ENCODE peak calls at places on chromosome 22, in eight cellular contexts. L is psoas muscle, U is HT-29, B is EL, R is AML-193, N is ACHN, Z is astrocyte of the spinal cord, M is T-helper 9 cell. A is an unnamed sample.

GRCh38 chr22:38075105-38075825 is 8.7 kb downstream of the SLC16A8 start:
- DNase-seq in L (peak), U (no peak), B (no peak), R (no peak), N (no peak), Z (no peak), M (no peak), A (no peak)

GRCh38 chr22:22573047-22573889 is 14.2 kb upstream of the PRAME start:
- DNase-seq in L (no peak), U (no peak), B (no peak), R (no peak), N (no peak), Z (no peak), M (no peak), A (no peak)

GRCh38 chr22:48576333-48577013 is 1251.2 kb downstream of the BRD1 start:
- DNase-seq in L (no peak), U (no peak), B (no peak), R (no peak), N (no peak), Z (no peak), M (no peak), A (no peak)

GRCh38 chr22:28815101-28815500 is 14.7 kb upstream of the XBP1 start:
- DNase-seq in L (no peak), U (no peak), B (no peak), R (no peak), N (no peak), Z (no peak), M (no peak), A (no peak)

GRCh38 chr22:40044870-40045834 is 50.4 kb downstream of the FAM83F start:
- DNase-seq in L (peak), U (peak), B (peak), R (peak), N (peak), Z (peak), M (peak), A (peak)

GRCh38 chr22:32618461-32619140 is 144.0 kb downstream of the FBXO7 start:
- DNase-seq in L (peak), U (no peak), B (no peak), R (no peak), N (no peak), Z (no peak), M (no peak), A (no peak)

GRCh38 chr22:50531546-50532352 is 1.9 kb upstream of the TYMP start:
- DNase-seq in L (peak), U (peak), B (peak), R (no peak), N (peak), Z (peak), M (peak), A (peak)

GRCh38 chr22:44666207-44666585 is 35.8 kb upstream of the PRR5 start:
- DNase-seq in L (no peak), U (no peak), B (no peak), R (no peak), N (no peak), Z (no peak), M (no peak), A (no peak)

GRCh38 chr22:30564766-30565118 is 9.7 kb downstream of the GAL3ST1 start:
- DNase-seq in L (no peak), U (no peak), B (no peak), R (no peak), N (peak), Z (no peak), M (no peak), A (no peak)

GRCh38 chr22:27107005-27107404 is 449.6 kb downstream of the MIAT start:
- DNase-seq in L (no peak), U (no peak), B (no peak), R (no peak), N (no peak), Z (no peak), M (no peak), A (no peak)

GRCh38 chr22:41563051-41563711 is 2.4 kb downstream of the CSDC2 start:
- DNase-seq in L (no peak), U (no peak), B (peak), R (no peak), N (peak), Z (peak), M (no peak), A (peak)

GRCh38 chr22:26589367-26589844 is 526 bp downstream of the TPST2 start:
- DNase-seq in L (peak), U (peak), B (peak), R (no peak), N (peak), Z (peak), M (peak), A (peak)

GRCh38 chr22:46502346-46502745 is 35.1 kb downstream of the CELSR1 start:
- DNase-seq in L (no peak), U (no peak), B (no peak), R (no peak), N (no peak), Z (no peak), M (no peak), A (no peak)

GRCh38 chr22:24376606-24377005 is 50.8 kb upstream of the ADORA2A start:
- DNase-seq in L (no peak), U (no peak), B (no peak), R (peak), N (no peak), Z (no peak), M (no peak), A (no peak)

GRCh38 chr22:45868586-45869443 is 108.1 kb downstream of the WNT7B start:
- DNase-seq in L (no peak), U (no peak), B (no peak), R (no peak), N (no peak), Z (no peak), M (no peak), A (no peak)

GRCh38 chr22:29032584-29032983 is 29.0 kb downstream of the C22orf31 start:
- DNase-seq in L (no peak), U (peak), B (peak), R (no peak), N (peak), Z (peak), M (no peak), A (peak)

GRCh38 chr22:39176067-39176621 is 23.7 kb upstream of the CBX7 start:
- DNase-seq in L (peak), U (peak), B (peak), R (no peak), N (peak), Z (peak), M (no peak), A (peak)

GRCh38 chr22:19109198-19110063 is 12.8 kb downstream of the DGCR2 start:
- DNase-seq in L (no peak), U (no peak), B (peak), R (peak), N (no peak), Z (peak), M (peak), A (no peak)

GRCh38 chr22:21766933-21767462 is 31.4 kb upstream of the YPEL1 start:
- DNase-seq in L (no peak), U (no peak), B (no peak), R (no peak), N (no peak), Z (no peak), M (peak), A (no peak)

A was measured in PC-3.